ENCODE peak calls at places on chromosomes 12 and 14, in six cellular contexts. D is H9; S is EL; A is hypothalamus; T is NCI-H1436; E is activated naive CD4-positive, alpha-beta T cell treated with Interleukin-2 at 50 U/mL for 16 hours. Z is an unnamed sample.
A peak's percentile ranks its signal among the peaks of the same experiment; 100 is the strongest.

GRCh38 chr14:54681819-54682261 is 114.9 kb downstream of the SAMD4A start:
- DNase-seq in D (no peak), S (peak; percentile 82), A (no peak), T (no peak), E (no peak), Z (no peak)

GRCh38 chr12:51392556-51393237 is 1.5 kb upstream of the GALNT6 start:
- DNase-seq in D (peak; percentile 71), S (peak; percentile 74), A (no peak), T (no peak), E (peak; percentile 9), Z (peak; percentile 52)

GRCh38 chr12:114403690-114404450 is 2.1 kb downstream of the TBX5 start:
- DNase-seq in D (peak; percentile 83), S (peak; percentile 70), A (no peak), T (no peak), E (no peak), Z (peak; percentile 83)

GRCh38 chr12:69274861-69275260 is 35.5 kb downstream of the CPSF6 start:
- DNase-seq in D (no peak), S (peak; percentile 40), A (no peak), T (no peak), E (no peak), Z (no peak)

GRCh38 chr14:91647817-91648216 is 84.1 kb downstream of the CATSPERB start:
- DNase-seq in D (no peak), S (no peak), A (no peak), T (no peak), E (no peak), Z (no peak)

GRCh38 chr14:64812412-64812811 is 67.3 kb downstream of the SPTB start:
- DNase-seq in D (peak; percentile 79), S (no peak), A (no peak), T (peak; percentile 92), E (peak; percentile 21), Z (no peak)

GRCh38 chr12:105057174-105057573 is 27.1 kb downstream of the ALDH1L2 start:
- DNase-seq in D (no peak), S (peak; percentile 8), A (no peak), T (no peak), E (no peak), Z (no peak)

GRCh38 chr14:106094654-106095189 is 568.3 kb downstream of the TMEM121 start:
- DNase-seq in D (no peak), S (peak; percentile 1), A (no peak), T (no peak), E (peak; percentile 66), Z (no peak)

GRCh38 chr12:31962076-31962475 is 2.9 kb downstream of the RESF1 start:
- DNase-seq in D (no peak), S (no peak), A (no peak), T (no peak), E (no peak), Z (no peak)

GRCh38 chr14:88791629-88792571 is 853 bp downstream of the EML5 start:
- DNase-seq in D (peak; percentile 37), S (peak; percentile 20), A (no peak), T (peak; percentile 16), E (no peak), Z (peak; percentile 78)

GRCh38 chr14:36522347-36522971 is 2.4 kb upstream of the NKX2-1 start:
- DNase-seq in D (peak; percentile 67), S (no peak), A (no peak), T (no peak), E (no peak), Z (peak; percentile 72)

GRCh38 chr14:54344445-54344844 is 52.4 kb upstream of the CDKN3 start:
- DNase-seq in D (no peak), S (no peak), A (no peak), T (no peak), E (no peak), Z (no peak)

GRCh38 chr12:58764100-58764953 is 156.0 kb downstream of the LRIG3 start:
- DNase-seq in D (no peak), S (peak; percentile 2), A (no peak), T (no peak), E (no peak), Z (no peak)

GRCh38 chr12:6688543-6688999 is 604 bp downstream of the ZNF384 start:
- DNase-seq in D (no peak), S (no peak), A (peak; percentile 85), T (no peak), E (peak; percentile 43), Z (no peak)

GRCh38 chr12:510071-510825 is 50.5 kb downstream of the B4GALNT3 start:
- DNase-seq in D (peak; percentile 69), S (no peak), A (peak; percentile 15), T (peak; percentile 82), E (no peak), Z (peak; percentile 62)

GRCh38 chr12:69123909-69124638 is 115.3 kb upstream of the CPSF6 start:
- DNase-seq in D (no peak), S (no peak), A (no peak), T (peak; percentile 72), E (no peak), Z (no peak)

GRCh38 chr12:67826946-67827719 is 162.1 kb upstream of the IFNG-AS1 start:
- DNase-seq in D (no peak), S (peak; percentile 41), A (no peak), T (no peak), E (no peak), Z (no peak)

GRCh38 chr12:105257321-105257728 is 21.4 kb upstream of the APPL2 start:
- DNase-seq in D (no peak), S (peak; percentile 91), A (no peak), T (no peak), E (no peak), Z (no peak)

GRCh38 chr12:79691299-79692248 is 810 bp upstream of the PAWR start:
- DNase-seq in D (no peak), S (peak; percentile 90), A (no peak), T (no peak), E (no peak), Z (peak; percentile 77)

GRCh38 chr14:96894966-96895365 is 97.8 kb downstream of the VRK1 start:
- DNase-seq in D (no peak), S (peak; percentile 31), A (no peak), T (no peak), E (no peak), Z (no peak)

GRCh38 chr14:87916886-87917275 is 76.1 kb downstream of the GALC start:
- DNase-seq in D (no peak), S (no peak), A (no peak), T (no peak), E (no peak), Z (no peak)

GRCh38 chr12:123973552-123974341 is 732 bp downstream of the ZNF664 start:
- DNase-seq in D (peak; percentile 66), S (peak; percentile 40), A (no peak), T (peak; percentile 46), E (peak; percentile 18), Z (peak; percentile 76)

GRCh38 chr14:101236496-101237240 is 324.6 kb upstream of the DIO3 start:
- DNase-seq in D (no peak), S (no peak), A (no peak), T (no peak), E (no peak), Z (no peak)

GRCh38 chr12:6285532-6286306 is 24.8 kb upstream of the PLEKHG6 start:
- DNase-seq in D (no peak), S (peak; percentile 59), A (no peak), T (no peak), E (no peak), Z (no peak)

GRCh38 chr14:97120204-97121120 is 323.3 kb downstream of the VRK1 start:
- DNase-seq in D (no peak), S (no peak), A (no peak), T (no peak), E (peak; percentile 56), Z (peak; percentile 13)

Z was measured in retina.